ENCODE peak calls at places on chromosomes 7 and 10, in nine cellular contexts. O is transverse colon, U is gastrocnemius medialis, Y is tibial nerve, V is body of pancreas, P is adrenal gland, A is stomach, Q is ovary, Z is endothelial cell of umbilical vein. W is an unnamed sample. For H3K4me1 and H3K9me3, the result is how much of the 10 kb centered on the place peaks cover.

GRCh38 chr10:5594271-5595036 is 69.7 kb downstream of the CALML3 start:
- DNase-seq in O (no peak), U (no peak), Y (no peak), V (no peak), P (no peak), A (no peak), Q (no peak), Z (peak), W (no peak)

GRCh38 chr10:49519717-49520116 is 19.2 kb downstream of the ERCC6 start:
- DNase-seq in O (no peak), U (no peak), Y (no peak), V (no peak), P (no peak), A (no peak), Q (no peak), Z (no peak), W (no peak)

GRCh38 chr7:36905836-36906235 is 181.5 kb upstream of the AOAH start:
- DNase-seq in O (no peak), U (no peak), Y (no peak), V (no peak), P (no peak), A (no peak), Q (no peak), Z (no peak), W (no peak)

GRCh38 chr10:3635697-3636096 is 149.3 kb downstream of the KLF6 start:
- DNase-seq in O (peak), U (no peak), Y (no peak), V (peak), P (no peak), A (no peak), Q (no peak), Z (no peak), W (peak)

GRCh38 chr10:105594301-105594700 is 953.2 kb downstream of the SORCS3 start:
- DNase-seq in O (no peak), U (no peak), Y (no peak), V (no peak), P (no peak), A (no peak), Q (no peak), Z (no peak), W (no peak)

GRCh38 chr10:71887767-71888166 is 36.7 kb upstream of the PSAP start:
- DNase-seq in O (no peak), U (no peak), Y (no peak), V (no peak), P (no peak), A (no peak), Q (no peak), Z (no peak), W (no peak)

GRCh38 chr10:24771943-24772747 is 48.5 kb upstream of the ARHGAP21 start:
- DNase-seq in O (no peak), U (no peak), Y (no peak), V (no peak), P (no peak), A (no peak), Q (no peak), Z (no peak), W (no peak)

GRCh38 chr10:44830022-44830421 is 81.1 kb upstream of the TMEM72 start:
- DNase-seq in O (no peak), U (no peak), Y (no peak), V (no peak), P (no peak), A (no peak), Q (no peak), Z (no peak), W (no peak)

GRCh38 chr10:123997486-123998196 is 95.8 kb downstream of the CHST15 start:
- DNase-seq in O (no peak), U (peak), Y (peak), V (peak), P (peak), A (no peak), Q (peak), Z (no peak), W (peak)

GRCh38 chr10:118804262-118804773 is 49.5 kb upstream of the CACUL1 start:
- DNase-seq in O (no peak), U (no peak), Y (no peak), V (no peak), P (peak), A (no peak), Q (no peak), Z (no peak), W (no peak)

GRCh38 chr7:137354361-137354760 is 10.8 kb upstream of the PTN start:
- DNase-seq in O (no peak), U (no peak), Y (no peak), V (peak), P (no peak), A (no peak), Q (peak), Z (no peak), W (peak)

GRCh38 chr10:129161184-129161583 is 305.9 kb upstream of the MGMT start:
- DNase-seq in O (no peak), U (no peak), Y (no peak), V (no peak), P (no peak), A (no peak), Q (no peak), Z (peak), W (no peak)

GRCh38 chr10:123354521-123354920 is 200.3 kb downstream of the BUB3 start:
- DNase-seq in O (no peak), U (no peak), Y (no peak), V (no peak), P (peak), A (no peak), Q (no peak), Z (no peak), W (peak)

GRCh38 chr10:113017375-113017774 is 67.3 kb downstream of the TCF7L2 start:
- DNase-seq in O (no peak), U (no peak), Y (no peak), V (no peak), P (no peak), A (no peak), Q (no peak), Z (no peak), W (no peak)

GRCh38 chr10:123143162-123143824 is 4.6 kb upstream of the HMX2 start:
- DNase-seq in O (no peak), U (no peak), Y (no peak), V (no peak), P (no peak), A (no peak), Q (no peak), Z (no peak), W (no peak)

GRCh38 chr7:135678612-135679575 is 16.6 kb downstream of the STMP1 start:
- DNase-seq in O (no peak), U (peak), Y (peak), V (peak), P (peak), A (peak), Q (no peak), Z (peak), W (peak)

GRCh38 chr10:42523098-42523497 is 115.3 kb downstream of the ZNF33B start:
- DNase-seq in O (no peak), U (no peak), Y (no peak), V (no peak), P (no peak), A (no peak), Q (no peak), Z (no peak), W (no peak)

GRCh38 chr10:97875391-97875790 is 25.7 kb downstream of the GOLGA7B start:
- DNase-seq in O (no peak), U (no peak), Y (no peak), V (no peak), P (no peak), A (no peak), Q (no peak), Z (peak), W (no peak)

GRCh38 chr10:88831709-88832108 is 19.9 kb downstream of the ANKRD22 start:
- DNase-seq in O (no peak), U (no peak), Y (no peak), V (no peak), P (no peak), A (no peak), Q (no peak), Z (no peak), W (no peak)

GRCh38 chr10:31706921-31707571 is 221.6 kb downstream of the ARHGAP12 start:
- DNase-seq in O (no peak), U (peak), Y (peak), V (peak), P (no peak), A (no peak), Q (peak), Z (peak), W (no peak)

GRCh38 chr7:105691692-105692564 is 110.6 kb upstream of the EFCAB10 start:
- DNase-seq in O (peak), U (peak), Y (peak), V (peak), P (peak), A (peak), Q (peak), Z (peak), W (peak)

GRCh38 chr7:45686441-45687184 is 112.4 kb downstream of the ADCY1 start:
- DNase-seq in O (no peak), U (no peak), Y (peak), V (no peak), P (peak), A (no peak), Q (peak), Z (no peak), W (no peak)

GRCh38 chr10:113041841-113042745 is 92.0 kb downstream of the TCF7L2 start:
- DNase-seq in O (no peak), U (no peak), Y (no peak), V (no peak), P (no peak), A (no peak), Q (no peak), Z (no peak), W (no peak)

GRCh38 chr7:144784943-144785342 is 50.9 kb downstream of the TPK1 start:
- DNase-seq in O (no peak), U (peak), Y (peak), V (no peak), P (no peak), A (no peak), Q (no peak), Z (no peak), W (no peak)
- H3K4me1 ChIP-seq in O (under half), U (under half), Y (under half), V (under half), P (under half), A (under half), Q (under half), Z (under half), W (under half)

GRCh38 chr10:63628526-63629362 is 107.5 kb downstream of the REEP3 start:
- DNase-seq in O (peak), U (peak), Y (peak), V (peak), P (peak), A (peak), Q (peak), Z (peak), W (no peak)
- TF ChIP-seq POLR2A in O (no peak), U (no peak), Y (no peak), V (no peak), P (peak), A (no peak), Q (no peak), Z (no peak), W (no peak)

GRCh38 chr7:157586426-157586955 is 249.7 kb downstream of the DNAJB6 start:
- DNase-seq in O (no peak), U (no peak), Y (no peak), V (no peak), P (no peak), A (no peak), Q (no peak), Z (no peak), W (no peak)

GRCh38 chr7:157588271-157588589 is 251.4 kb downstream of the DNAJB6 start:
- DNase-seq in O (no peak), U (no peak), Y (no peak), V (no peak), P (no peak), A (no peak), Q (no peak), Z (no peak), W (no peak)

GRCh38 chr7:157589680-157590079 is 252.9 kb downstream of the DNAJB6 start:
- DNase-seq in O (no peak), U (no peak), Y (no peak), V (no peak), P (no peak), A (no peak), Q (no peak), Z (no peak), W (no peak)

GRCh38 chr7:157587051-157587450 is 250.2 kb downstream of the DNAJB6 start:
- DNase-seq in O (no peak), U (no peak), Y (no peak), V (no peak), P (no peak), A (no peak), Q (no peak), Z (no peak), W (no peak)

DNA sequence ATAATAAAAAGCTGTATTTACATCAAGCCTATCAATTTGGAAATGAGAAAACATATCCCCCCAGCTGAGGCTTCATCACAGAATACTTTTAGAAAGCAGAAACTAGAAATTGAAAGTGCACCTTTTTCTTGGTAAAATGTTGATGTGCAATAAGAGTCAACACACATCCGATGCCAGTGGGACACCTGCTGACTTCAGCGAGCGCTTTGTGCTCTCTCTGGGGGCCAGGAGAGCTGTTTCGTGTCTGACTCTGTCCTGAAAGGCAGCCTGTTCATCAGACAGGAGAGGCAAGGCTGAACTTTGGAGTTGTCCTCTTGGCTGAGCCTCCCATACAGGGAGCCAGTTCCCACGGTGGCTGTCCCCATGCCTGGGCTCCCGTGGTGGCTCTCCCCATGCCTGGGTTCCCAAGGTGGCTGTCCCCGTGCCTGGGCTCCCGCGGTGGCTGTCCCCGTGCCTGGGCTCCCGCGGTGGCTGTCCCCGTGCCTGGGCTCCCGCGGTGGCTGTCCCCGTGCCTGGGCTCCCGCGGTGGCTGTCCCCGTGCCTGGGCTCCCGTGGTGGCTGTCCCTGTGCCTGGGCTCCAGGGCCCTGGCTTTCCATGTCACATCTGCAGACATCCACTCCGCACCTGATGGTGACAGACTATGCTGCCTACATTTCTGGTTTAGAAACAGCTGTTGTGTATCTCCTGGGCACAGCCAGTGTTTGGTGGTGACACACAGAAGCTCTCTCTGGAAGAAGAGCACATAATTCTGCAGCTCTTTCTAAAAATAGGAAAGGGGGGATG is 250.9 kb downstream of the DNAJB6 start:
- DNase-seq in O (no peak), U (no peak), Y (no peak), V (no peak), P (no peak), A (no peak), Q (no peak), Z (no peak), W (no peak)
- H3K9me3 ChIP-seq in O (under half), U (under half), Y (under half), V (under half), P (under half), A (under half), Q (under half), Z (under half), W (under half)

GRCh38 chr7:108420482-108420908 is 35.7 kb downstream of the NRCAM start:
- DNase-seq in O (no peak), U (no peak), Y (no peak), V (no peak), P (no peak), A (no peak), Q (no peak), Z (peak), W (no peak)
- H3K4me1 ChIP-seq in O (under half), U (under half), Y (under half), V (under half), P (under half), A (under half), Q (under half), Z (half or more), W (under half)

DNA sequence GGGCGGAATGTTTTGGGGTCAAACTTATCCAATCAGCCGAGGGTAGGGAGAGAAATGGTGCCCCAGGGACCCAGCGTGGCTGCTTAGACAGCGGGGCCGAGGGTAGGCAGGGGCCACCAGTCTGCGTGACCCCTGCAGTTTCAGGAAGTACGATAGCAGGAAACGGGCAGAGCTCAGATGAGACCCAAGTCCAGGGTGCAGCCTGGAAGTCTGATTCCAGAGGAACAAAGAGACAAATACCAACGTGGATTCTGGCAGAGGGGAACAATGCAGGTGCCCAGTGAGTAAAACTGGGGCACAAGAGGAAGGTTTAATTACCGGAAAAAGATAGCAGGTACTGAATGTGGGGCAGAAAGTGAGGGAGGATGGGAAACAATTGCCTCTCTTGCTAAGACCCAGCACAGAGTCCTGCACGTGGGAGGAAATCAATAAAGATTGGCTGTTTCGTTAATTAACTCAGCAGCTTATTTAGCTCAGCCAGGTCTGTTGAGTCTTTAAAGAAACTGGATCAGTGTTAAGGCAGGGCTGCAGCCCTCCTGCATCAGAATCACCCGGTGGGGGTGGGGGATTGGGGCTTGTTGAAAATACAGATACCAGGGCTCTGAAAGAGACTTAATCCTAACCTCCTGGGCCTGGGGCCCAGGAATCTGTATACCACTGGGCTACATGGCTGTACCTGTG is 50.4 kb upstream of the NFE2L3 start:
- DNase-seq in O (peak), U (peak), Y (peak), V (peak), P (peak), A (no peak), Q (no peak), Z (no peak), W (no peak)
- TF ChIP-seq POLR2A in O (no peak), U (no peak), Y (peak), V (peak), P (no peak), A (no peak), Q (no peak), Z (no peak), W (no peak)

W was measured in breast epithelium.